ENCODE peak calls at places on chromosome 4, in eight cellular contexts. One of them, this sample, is unnamed.
A peak's percentile ranks its signal among the peaks of the same experiment; 100 is the strongest.

GRCh38 chr4:140005699-140006098 is 148.3 kb downstream of the MAML3 start:
- DNase-seq in HepG2: no peak
- DNase-seq in GM12878: no peak
- DNase-seq in GM23338: no peak
- DNase-seq in HCT116: no peak
- DNase-seq in H1: no peak
- DNase-seq in K562: no peak
- DNase-seq in endothelial cell of umbilical vein: peak; percentile 34
- DNase-seq in this sample: no peak

GRCh38 chr4:1249148-1249730 is 309 bp upstream of the CTBP1 start:
- DNase-seq in endothelial cell of umbilical vein: peak; percentile 75
- DNase-seq in HepG2: peak; percentile 56
- DNase-seq in K562: peak; percentile 91
- DNase-seq in HCT116: peak; percentile 64
- DNase-seq in GM23338: peak; percentile 87
- DNase-seq in H1: peak; percentile 78
- DNase-seq in GM12878: no peak
- DNase-seq in this sample: no peak

GRCh38 chr4:1683371-1683902 is 676 bp downstream of the FAM53A start:
- DNase-seq in HepG2: no peak
- DNase-seq in K562: no peak
- DNase-seq in GM12878: no peak
- DNase-seq in GM23338: peak; percentile 49
- DNase-seq in endothelial cell of umbilical vein: peak; percentile 48
- DNase-seq in H1: no peak
- DNase-seq in HCT116: no peak
- DNase-seq in this sample: no peak

GRCh38 chr4:103198111-103198765 is at the start of gene CENPE:
- DNase-seq in GM12878: peak; percentile 61
- DNase-seq in HCT116: peak; percentile 83
- DNase-seq in H1: peak; percentile 97
- DNase-seq in K562: peak; percentile 84
- DNase-seq in HepG2: peak; percentile 81
- DNase-seq in endothelial cell of umbilical vein: peak; percentile 94
- DNase-seq in GM23338: peak; percentile 96
- DNase-seq in this sample: peak; percentile 67

GRCh38 chr4:48033825-48034413 is 17.3 kb downstream of the NIPAL1 start:
- DNase-seq in endothelial cell of umbilical vein: peak; percentile 53
- DNase-seq in H1: peak; percentile 63
- DNase-seq in HepG2: peak; percentile 28
- DNase-seq in GM12878: no peak
- DNase-seq in GM23338: peak; percentile 77
- DNase-seq in K562: peak; percentile 32
- DNase-seq in HCT116: peak; percentile 10
- DNase-seq in this sample: no peak

GRCh38 chr4:173752610-173753009 is 222.6 kb upstream of the HAND2 start:
- DNase-seq in GM23338: peak; percentile 92
- DNase-seq in H1: peak; percentile 89
- DNase-seq in K562: peak; percentile 40
- DNase-seq in HepG2: peak; percentile 18
- DNase-seq in HCT116: peak; percentile 58
- DNase-seq in GM12878: no peak
- DNase-seq in endothelial cell of umbilical vein: peak; percentile 23
- DNase-seq in this sample: no peak

GRCh38 chr4:23033796-23034195 is 341.1 kb downstream of the GBA3 start:
- DNase-seq in HepG2: no peak
- DNase-seq in GM23338: peak; percentile 39
- DNase-seq in HCT116: no peak
- DNase-seq in K562: no peak
- DNase-seq in endothelial cell of umbilical vein: no peak
- DNase-seq in H1: no peak
- DNase-seq in GM12878: no peak
- DNase-seq in this sample: no peak

GRCh38 chr4:15652191-15652590 is 3.0 kb downstream of the FBXL5 start:
- DNase-seq in endothelial cell of umbilical vein: peak; percentile 14
- DNase-seq in K562: no peak
- DNase-seq in GM23338: no peak
- DNase-seq in HepG2: no peak
- DNase-seq in HCT116: no peak
- DNase-seq in H1: no peak
- DNase-seq in GM12878: no peak
- DNase-seq in this sample: no peak

GRCh38 chr4:21879187-21879586 is 69.4 kb downstream of the KCNIP4 start:
- DNase-seq in endothelial cell of umbilical vein: peak; percentile 22
- DNase-seq in K562: no peak
- DNase-seq in GM23338: peak; percentile 66
- DNase-seq in HCT116: no peak
- DNase-seq in H1: peak; percentile 53
- DNase-seq in HepG2: peak; percentile 5
- DNase-seq in GM12878: no peak
- DNase-seq in this sample: no peak

GRCh38 chr4:7885216-7886134 is 54.2 kb downstream of the AFAP1 start:
- DNase-seq in HCT116: no peak
- DNase-seq in GM12878: no peak
- DNase-seq in GM23338: no peak
- DNase-seq in K562: no peak
- DNase-seq in endothelial cell of umbilical vein: no peak
- DNase-seq in H1: no peak
- DNase-seq in HepG2: no peak
- DNase-seq in this sample: no peak

GRCh38 chr4:7892212-7893019 is 47.2 kb downstream of the AFAP1 start:
- DNase-seq in K562: no peak
- DNase-seq in H1: no peak
- DNase-seq in GM23338: no peak
- DNase-seq in HCT116: no peak
- DNase-seq in HepG2: no peak
- DNase-seq in endothelial cell of umbilical vein: no peak
- DNase-seq in GM12878: no peak
- DNase-seq in this sample: no peak

GRCh38 chr4:7890635-7891393 is 48.8 kb downstream of the AFAP1 start:
- DNase-seq in GM12878: no peak
- DNase-seq in HCT116: no peak
- DNase-seq in K562: no peak
- DNase-seq in HepG2: peak; percentile 56
- DNase-seq in endothelial cell of umbilical vein: peak; percentile 88
- DNase-seq in H1: no peak
- DNase-seq in GM23338: peak; percentile 35
- DNase-seq in this sample: peak; percentile 66

GRCh38 chr4:7886250-7886973 is 53.2 kb downstream of the AFAP1 start:
- DNase-seq in H1: no peak
- DNase-seq in HepG2: no peak
- DNase-seq in K562: no peak
- DNase-seq in GM12878: no peak
- DNase-seq in endothelial cell of umbilical vein: no peak
- DNase-seq in GM23338: no peak
- DNase-seq in HCT116: no peak
- DNase-seq in this sample: no peak

GRCh38 chr4:7887415-7887814 is 52.2 kb downstream of the AFAP1 start:
- DNase-seq in GM12878: no peak
- DNase-seq in endothelial cell of umbilical vein: no peak
- DNase-seq in HCT116: no peak
- DNase-seq in H1: no peak
- DNase-seq in GM23338: no peak
- DNase-seq in K562: no peak
- DNase-seq in HepG2: no peak
- DNase-seq in this sample: peak; percentile 66
- TF ChIP-seq POLR2AphosphoS5 in GM12878: no peak
- TF ChIP-seq POLR2AphosphoS5 in endothelial cell of umbilical vein: no peak
- TF ChIP-seq POLR2AphosphoS5 in HCT116: no peak
- TF ChIP-seq POLR2AphosphoS5 in H1: no peak
- TF ChIP-seq POLR2AphosphoS5 in GM23338: no peak
- TF ChIP-seq POLR2AphosphoS5 in K562: no peak
- TF ChIP-seq POLR2AphosphoS5 in HepG2: no peak
- TF ChIP-seq POLR2AphosphoS5 in this sample: no peak

GRCh38 chr4:146640459-146641061 is 1.9 kb downstream of the POU4F2 start:
- DNase-seq in GM23338: peak; percentile 84
- DNase-seq in K562: no peak
- DNase-seq in endothelial cell of umbilical vein: no peak
- DNase-seq in HepG2: no peak
- DNase-seq in GM12878: no peak
- DNase-seq in H1: peak; percentile 58
- DNase-seq in HCT116: no peak
- DNase-seq in this sample: no peak
- TF ChIP-seq EZH2 in GM23338: peak; percentile 92
- TF ChIP-seq EZH2 in K562: no peak
- TF ChIP-seq EZH2 in endothelial cell of umbilical vein: peak; percentile 98
- TF ChIP-seq EZH2 in HepG2: no peak
- TF ChIP-seq EZH2 in GM12878: no peak
- TF ChIP-seq EZH2 in H1: peak; percentile 94
- TF ChIP-seq EZH2 in HCT116: no peak
- TF ChIP-seq EZH2 in this sample: no peak

GRCh38 chr4:151098191-151098590 is 1.2 kb upstream of the RPS3A start:
- DNase-seq in H1: no peak
- DNase-seq in K562: no peak
- DNase-seq in GM23338: no peak
- DNase-seq in GM12878: no peak
- DNase-seq in HepG2: no peak
- DNase-seq in HCT116: no peak
- DNase-seq in endothelial cell of umbilical vein: no peak
- DNase-seq in this sample: no peak
- TF ChIP-seq POLR2AphosphoS5 in H1: no peak
- TF ChIP-seq POLR2AphosphoS5 in K562: no peak
- TF ChIP-seq POLR2AphosphoS5 in GM23338: no peak
- TF ChIP-seq POLR2AphosphoS5 in GM12878: no peak
- TF ChIP-seq POLR2AphosphoS5 in HepG2: no peak
- TF ChIP-seq POLR2AphosphoS5 in HCT116: no peak
- TF ChIP-seq POLR2AphosphoS5 in endothelial cell of umbilical vein: no peak
- TF ChIP-seq POLR2AphosphoS5 in this sample: no peak

GRCh38 chr4:55613621-55614020 is 21.6 kb upstream of the PDCL2 start:
- DNase-seq in K562: no peak
- DNase-seq in GM23338: peak; percentile 32
- DNase-seq in H1: no peak
- DNase-seq in GM12878: no peak
- DNase-seq in HepG2: no peak
- DNase-seq in HCT116: no peak
- DNase-seq in endothelial cell of umbilical vein: no peak
- DNase-seq in this sample: no peak
- TF ChIP-seq EZH2 in K562: no peak
- TF ChIP-seq EZH2 in GM23338: no peak
- TF ChIP-seq EZH2 in H1: no peak
- TF ChIP-seq EZH2 in GM12878: no peak
- TF ChIP-seq EZH2 in HepG2: no peak
- TF ChIP-seq EZH2 in HCT116: no peak
- TF ChIP-seq EZH2 in endothelial cell of umbilical vein: no peak
- TF ChIP-seq EZH2 in this sample: no peak

DNA sequence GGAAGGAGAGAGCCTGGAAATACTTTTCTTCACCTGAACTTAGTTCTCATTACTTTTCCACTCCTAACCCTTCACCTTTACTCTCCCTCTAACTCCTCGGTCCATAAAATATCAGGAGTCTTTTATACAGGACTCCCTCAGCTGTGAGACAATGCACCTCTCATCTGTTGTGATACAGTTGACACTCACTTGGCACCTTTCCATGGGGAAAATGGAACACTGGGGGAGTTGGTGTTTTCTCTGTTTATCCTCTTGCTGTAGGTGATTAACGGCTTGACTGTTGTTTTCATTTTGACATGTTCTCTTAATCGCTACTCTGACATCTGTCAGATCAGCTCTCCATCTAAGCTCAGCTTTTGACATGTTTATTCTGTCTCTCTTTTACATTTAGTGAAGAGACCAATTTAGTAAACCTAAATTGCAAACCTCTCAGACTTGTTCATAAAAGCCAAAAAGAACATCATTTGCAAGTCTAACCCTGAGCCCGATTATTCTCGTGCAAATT is 604.8 kb downstream of the TRAM1L1 start:
- DNase-seq in HCT116: no peak
- DNase-seq in HepG2: no peak
- DNase-seq in H1: no peak
- DNase-seq in K562: no peak
- DNase-seq in endothelial cell of umbilical vein: no peak
- DNase-seq in GM12878: no peak
- DNase-seq in GM23338: no peak
- DNase-seq in this sample: no peak
- TF ChIP-seq POLR2AphosphoS5 in HCT116: no peak
- TF ChIP-seq POLR2AphosphoS5 in HepG2: no peak
- TF ChIP-seq POLR2AphosphoS5 in H1: no peak
- TF ChIP-seq POLR2AphosphoS5 in K562: no peak
- TF ChIP-seq POLR2AphosphoS5 in endothelial cell of umbilical vein: no peak
- TF ChIP-seq POLR2AphosphoS5 in GM12878: no peak
- TF ChIP-seq POLR2AphosphoS5 in GM23338: no peak
- TF ChIP-seq POLR2AphosphoS5 in this sample: no peak

DNA sequence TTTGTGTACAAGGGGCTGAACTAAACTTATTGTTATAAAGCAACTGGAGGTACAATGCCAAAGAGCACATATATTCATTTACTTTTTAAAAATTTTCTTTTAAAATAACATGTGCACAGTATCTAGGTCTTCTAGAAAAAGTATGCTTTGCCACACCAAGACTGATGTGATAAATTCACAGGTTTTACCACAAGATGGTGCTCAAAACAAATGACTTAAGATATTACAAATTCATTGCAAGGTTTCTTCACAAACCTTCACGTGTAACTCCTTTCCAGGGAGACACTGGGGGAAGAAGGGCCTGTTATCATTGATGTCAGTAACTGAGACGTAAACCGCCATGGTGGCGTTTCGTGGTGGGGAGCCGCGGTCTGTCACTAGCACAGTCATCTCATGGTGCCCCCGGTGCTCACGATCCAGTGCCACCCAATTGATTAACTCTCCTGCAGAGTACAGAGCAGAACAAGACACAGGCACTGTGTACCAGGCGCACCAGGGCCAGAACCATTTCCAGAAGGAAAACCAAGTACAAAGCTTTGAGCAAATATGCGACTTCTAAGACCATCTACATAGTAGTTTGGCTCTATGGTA is 162.2 kb downstream of the DCHS2 start:
- DNase-seq in GM12878: no peak
- DNase-seq in endothelial cell of umbilical vein: no peak
- DNase-seq in HepG2: peak; percentile 3
- DNase-seq in GM23338: peak; percentile 60
- DNase-seq in HCT116: no peak
- DNase-seq in K562: peak; percentile 11
- DNase-seq in H1: no peak
- DNase-seq in this sample: peak; percentile 39
- TF ChIP-seq EZH2 in GM12878: no peak
- TF ChIP-seq EZH2 in endothelial cell of umbilical vein: no peak
- TF ChIP-seq EZH2 in HepG2: no peak
- TF ChIP-seq EZH2 in GM23338: no peak
- TF ChIP-seq EZH2 in HCT116: no peak
- TF ChIP-seq EZH2 in K562: no peak
- TF ChIP-seq EZH2 in H1: no peak
- TF ChIP-seq EZH2 in this sample: no peak

GRCh38 chr4:25773358-25773757 is 89.4 kb downstream of the SEL1L3 start:
- DNase-seq in HCT116: no peak
- DNase-seq in K562: no peak
- DNase-seq in HepG2: no peak
- DNase-seq in endothelial cell of umbilical vein: no peak
- DNase-seq in H1: no peak
- DNase-seq in GM12878: no peak
- DNase-seq in GM23338: no peak
- DNase-seq in this sample: no peak
- TF ChIP-seq POLR2AphosphoS5 in HCT116: no peak
- TF ChIP-seq POLR2AphosphoS5 in K562: no peak
- TF ChIP-seq POLR2AphosphoS5 in HepG2: no peak
- TF ChIP-seq POLR2AphosphoS5 in endothelial cell of umbilical vein: no peak
- TF ChIP-seq POLR2AphosphoS5 in H1: no peak
- TF ChIP-seq POLR2AphosphoS5 in GM12878: no peak
- TF ChIP-seq POLR2AphosphoS5 in GM23338: no peak
- TF ChIP-seq POLR2AphosphoS5 in this sample: no peak